ENCODE peak calls at places on chromosomes 5 and 9, in five cellular contexts. A is CD8-positive, alpha-beta memory T cell; Y is mesendoderm; G is EL; R is activated CD4-positive, alpha-beta T cell treated with anti-CD3 and anti-CD28 coated beads, Interleukin-2, amount 50 U/mL, for 1 hour. H is an unnamed sample.

GRCh38 chr9:137095664-137096517 is 9.1 kb downstream of the MAN1B1 start:
- DNase-seq in A (peak), Y (no peak), G (no peak), R (peak), H (no peak)

GRCh38 chr5:96476654-96477053 is 43.6 kb upstream of the PCSK1 start:
- DNase-seq in A (no peak), Y (no peak), G (peak), R (no peak), H (no peak)

GRCh38 chr5:83472508-83473343 is 1.2 kb downstream of the VCAN start:
- DNase-seq in A (no peak), Y (peak), G (peak), R (no peak), H (peak)

GRCh38 chr5:154522284-154522683 is 44.3 kb upstream of the HAND1 start:
- DNase-seq in A (no peak), Y (no peak), G (no peak), R (no peak), H (no peak)

GRCh38 chr9:136614372-136614922 is 48.3 kb upstream of the EGFL7 start:
- DNase-seq in A (no peak), Y (no peak), G (peak), R (no peak), H (no peak)

GRCh38 chr5:167920589-167920988 is 370.9 kb upstream of the WWC1 start:
- DNase-seq in A (no peak), Y (no peak), G (no peak), R (no peak), H (no peak)

GRCh38 chr5:72837524-72838096 is 21.1 kb downstream of the TNPO1 start:
- DNase-seq in A (no peak), Y (no peak), G (no peak), R (no peak), H (no peak)

GRCh38 chr9:91245432-91246313 is 116.0 kb downstream of the AUH start:
- DNase-seq in A (no peak), Y (no peak), G (peak), R (no peak), H (no peak)

GRCh38 chr5:161600156-161600555 is 53.6 kb upstream of the GABRB2 start:
- DNase-seq in A (no peak), Y (peak), G (no peak), R (no peak), H (no peak)

GRCh38 chr9:133975511-133975910 is 16.6 kb downstream of the VAV2 start:
- DNase-seq in A (no peak), Y (no peak), G (no peak), R (no peak), H (no peak)

GRCh38 chr9:126116351-126117157 is 210.1 kb upstream of the MVB12B start:
- DNase-seq in A (no peak), Y (no peak), G (no peak), R (no peak), H (no peak)

GRCh38 chr9:133930046-133931015 is 61.8 kb downstream of the VAV2 start:
- DNase-seq in A (no peak), Y (no peak), G (no peak), R (no peak), H (no peak)

GRCh38 chr5:146402949-146403348 is 44.2 kb upstream of the TCERG1 start:
- DNase-seq in A (no peak), Y (peak), G (no peak), R (no peak), H (no peak)

GRCh38 chr5:115459844-115460243 is 84.7 kb downstream of the FEM1C start:
- DNase-seq in A (no peak), Y (no peak), G (peak), R (no peak), H (no peak)

GRCh38 chr9:105191508-105192118 is 52.8 kb upstream of the SLC44A1 start:
- DNase-seq in A (no peak), Y (no peak), G (no peak), R (no peak), H (peak)

GRCh38 chr9:115614326-115614725 is 496.4 kb upstream of the TNC start:
- DNase-seq in A (no peak), Y (no peak), G (no peak), R (no peak), H (peak)

GRCh38 chr5:1008451-1009358 is at the start of gene NKD2:
- DNase-seq in A (peak), Y (peak), G (no peak), R (peak), H (no peak)

GRCh38 chr5:353599-354580 is 32.4 kb downstream of the AHRR start:
- DNase-seq in A (no peak), Y (no peak), G (no peak), R (no peak), H (no peak)

GRCh38 chr9:105967798-105968197 is 273.5 kb downstream of the TMEM38B start:
- DNase-seq in A (no peak), Y (no peak), G (no peak), R (no peak), H (no peak)

GRCh38 chr9:121201045-121201737 is 478 bp downstream of the RAB14 start:
- DNase-seq in A (peak), Y (peak), G (peak), R (peak), H (no peak)

GRCh38 chr9:97562542-97562941 is 61.1 kb downstream of the TMOD1 start:
- DNase-seq in A (no peak), Y (no peak), G (no peak), R (no peak), H (no peak)